ENCODE peak calls at places on chromosome 22, in nine cellular contexts. T, Q, O, Z, E, S, W, G and M are unnamed samples.

GRCh38 chr22:22928666-22929380 is 41.2 kb downstream of the IGLL5 start:
- DNase-seq in T (no peak), W (peak), E (peak), Z (peak), Q (no peak), G (no peak), O (peak), S (peak), M (no peak)

GRCh38 chr22:44341431-44342346 is 28.9 kb upstream of the SHISAL1 start:
- DNase-seq in S (peak), O (no peak), G (no peak), Z (no peak), E (no peak), Q (no peak), T (no peak), W (peak), M (no peak)

GRCh38 chr22:45308624-45309421 is 911 bp upstream of the FAM118A start:
- DNase-seq in S (no peak), Z (no peak), W (no peak), Q (peak), G (no peak), T (no peak), E (peak), O (no peak), M (no peak)

GRCh38 chr22:26542831-26543230 is 30.6 kb upstream of the TFIP11 start:
- DNase-seq in E (peak), O (no peak), Q (no peak), W (no peak), G (no peak), S (no peak), T (no peak), Z (no peak), M (no peak)

GRCh38 chr22:24104307-24105017 is 76.8 kb upstream of the SUSD2 start:
- DNase-seq in W (no peak), O (no peak), T (no peak), Z (no peak), Q (no peak), G (peak), E (no peak), S (no peak), M (no peak)

GRCh38 chr22:41913842-41914534 is 886 bp downstream of the SHISA8 start:
- DNase-seq in W (no peak), Z (no peak), T (no peak), O (no peak), S (no peak), G (no peak), E (no peak), Q (peak), M (no peak)

GRCh38 chr22:23180301-23180892 is at the start of gene BCR:
- DNase-seq in S (peak), T (peak), E (peak), G (peak), O (peak), Q (peak), W (peak), Z (peak), M (peak)

GRCh38 chr22:43053176-43053575 is 36.0 kb downstream of the TTLL1 start:
- DNase-seq in T (peak), G (no peak), S (no peak), Q (peak), W (no peak), Z (no peak), E (no peak), O (no peak), M (no peak)

GRCh38 chr22:35961480-35961902 is 67.1 kb downstream of the RBFOX2 start:
- DNase-seq in S (peak), T (no peak), O (no peak), Q (peak), W (peak), Z (no peak), E (no peak), G (peak), M (no peak)

GRCh38 chr22:49838771-49839717 is 11.4 kb upstream of the BRD1 start:
- DNase-seq in Q (peak), W (no peak), S (no peak), Z (peak), G (no peak), T (no peak), O (no peak), E (no peak), M (no peak)

GRCh38 chr22:27475548-27475897 is 326.0 kb downstream of the MN1 start:
- DNase-seq in Q (no peak), T (no peak), W (no peak), E (no peak), S (no peak), Z (no peak), G (no peak), O (no peak), M (no peak)

GRCh38 chr22:30474683-30475424 is 3.0 kb upstream of the SEC14L3 start:
- DNase-seq in O (no peak), Q (peak), G (no peak), T (no peak), W (no peak), Z (no peak), S (no peak), E (no peak), M (no peak)

GRCh38 chr22:25354456-25354855 is 135.0 kb downstream of the CRYBB2 start:
- DNase-seq in S (no peak), O (no peak), Z (no peak), G (peak), E (no peak), T (no peak), W (no peak), Q (no peak), M (no peak)

GRCh38 chr22:36461665-36462474 is 19.6 kb downstream of the TXN2 start:
- DNase-seq in G (no peak), Q (peak), O (no peak), Z (no peak), S (peak), W (peak), T (no peak), E (no peak), M (peak)

GRCh38 chr22:50678651-50679521 is 6.3 kb downstream of the SHANK3 start:
- DNase-seq in W (no peak), Z (no peak), T (no peak), S (no peak), G (peak), E (no peak), Q (no peak), O (no peak), M (no peak)

GRCh38 chr22:50190182-50190951 is 4.7 kb downstream of the TRABD start:
- DNase-seq in Q (peak), O (peak), S (peak), G (no peak), Z (peak), E (peak), W (peak), T (no peak), M (no peak)

GRCh38 chr22:37061611-37062365 is 10.2 kb downstream of the KCTD17 start:
- DNase-seq in T (no peak), Q (no peak), Z (no peak), G (no peak), S (no peak), E (no peak), O (no peak), W (no peak), M (no peak)

GRCh38 chr22:29310863-29311339 is 4.5 kb downstream of the GAS2L1 start:
- DNase-seq in Z (peak), S (peak), Q (peak), E (no peak), G (peak), O (peak), T (peak), W (peak), M (peak)

GRCh38 chr22:23847991-23848864 is 9.4 kb upstream of the DERL3 start:
- DNase-seq in O (no peak), W (no peak), Z (no peak), T (no peak), S (no peak), G (no peak), E (peak), Q (peak), M (no peak)

GRCh38 chr22:34416321-34416900 is 496.1 kb upstream of the LARGE1 start:
- DNase-seq in O (no peak), G (no peak), W (no peak), T (no peak), S (no peak), Q (peak), Z (no peak), E (no peak), M (no peak)

GRCh38 chr22:49934891-49935557 is 16.6 kb downstream of the CRELD2 start:
- DNase-seq in Q (peak), E (peak), G (peak), S (peak), O (peak), T (no peak), Z (peak), W (peak), M (peak)

GRCh38 chr22:50183141-50183971 is 2.4 kb upstream of the TRABD start:
- DNase-seq in Z (no peak), W (no peak), S (no peak), O (no peak), T (no peak), E (no peak), G (no peak), Q (no peak), M (no peak)

GRCh38 chr22:41146573-41146972 is 54.2 kb downstream of the EP300 start:
- DNase-seq in Q (no peak), W (no peak), E (no peak), O (no peak), Z (no peak), T (no peak), G (no peak), S (peak), M (no peak)

GRCh38 chr22:30511109-30511508 is 5.6 kb upstream of the SEC14L4 start:
- DNase-seq in W (no peak), S (no peak), O (no peak), Q (no peak), Z (no peak), T (no peak), G (no peak), E (no peak), M (no peak)

GRCh38 chr22:37931893-37932389 is 21.5 kb downstream of the C22orf23 start:
- DNase-seq in G (no peak), S (no peak), O (no peak), Z (no peak), W (no peak), T (no peak), E (peak), Q (no peak), M (no peak)

GRCh38 chr22:42696331-42696967 is 24.2 kb downstream of the A4GALT start:
- DNase-seq in G (no peak), T (no peak), E (peak), Z (no peak), W (no peak), Q (no peak), S (no peak), O (no peak), M (no peak)

GRCh38 chr22:23215294-23216204 is 35.2 kb downstream of the BCR start:
- DNase-seq in Q (no peak), G (no peak), E (no peak), Z (no peak), O (no peak), S (peak), W (peak), T (no peak), M (no peak)

GRCh38 chr22:43497956-43498855 is 86.4 kb downstream of the MPPED1 start:
- DNase-seq in W (no peak), E (no peak), G (no peak), Z (no peak), S (no peak), Q (no peak), O (no peak), T (no peak), M (no peak)

GRCh38 chr22:42396621-42397331 is 35.4 kb downstream of the NFAM1 start:
- DNase-seq in Z (peak), T (no peak), W (no peak), Q (peak), O (no peak), G (no peak), S (no peak), E (peak), M (no peak)

GRCh38 chr22:20203142-20204099 is 52.6 kb upstream of the CCDC188 start:
- DNase-seq in G (no peak), S (no peak), E (no peak), W (peak), T (peak), O (peak), Q (peak), Z (no peak), M (no peak)

GRCh38 chr22:19177164-19178064 is 1.1 kb downstream of the SLC25A1 start:
- DNase-seq in T (no peak), Z (peak), O (peak), Q (peak), W (no peak), E (no peak), G (no peak), S (no peak), M (no peak)
- TF ChIP-seq CTCF in T (no peak), Z (no peak), O (no peak), Q (no peak), W (no peak), E (no peak), G (no peak), S (no peak), M (no peak)

GRCh38 chr22:38940985-38941384 is 16.4 kb upstream of the APOBEC3A start:
- DNase-seq in E (no peak), G (no peak), Z (no peak), S (no peak), T (no peak), Q (no peak), W (no peak), O (no peak), M (no peak)
- TF ChIP-seq CTCF in E (no peak), G (no peak), Z (no peak), S (no peak), T (no peak), Q (no peak), W (no peak), O (no peak), M (no peak)

GRCh38 chr22:48517039-48518030 is 1310.3 kb downstream of the BRD1 start:
- DNase-seq in T (peak), Z (no peak), G (peak), E (no peak), Q (no peak), W (no peak), S (no peak), O (no peak), M (no peak)
- TF ChIP-seq CTCF in T (no peak), Z (no peak), G (peak), E (no peak), Q (no peak), W (peak), S (no peak), O (no peak), M (no peak)

DNA sequence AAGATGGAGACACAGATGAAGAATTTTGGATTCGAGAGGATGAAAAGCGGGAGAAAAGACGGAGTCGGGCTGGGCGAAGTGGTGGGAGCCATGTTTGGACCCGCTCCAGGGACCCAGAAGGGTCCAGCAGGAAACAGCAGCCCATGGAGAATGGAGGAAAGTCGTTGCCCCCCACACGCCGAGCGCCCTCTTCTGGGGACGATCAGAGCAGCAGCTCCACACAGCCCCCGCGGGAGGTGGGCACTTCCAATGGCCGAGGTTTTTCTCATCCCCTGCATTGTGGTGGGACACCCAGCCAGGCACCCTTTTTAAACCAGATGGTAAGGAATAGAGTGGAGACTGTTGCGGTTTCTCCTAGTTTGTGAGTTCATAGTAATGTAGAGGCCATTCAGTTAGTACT is 22.8 kb upstream of the SLC25A18 start:
- DNase-seq in T (no peak), O (peak), E (no peak), W (no peak), G (no peak), Z (no peak), S (no peak), Q (peak), M (no peak)
- TF ChIP-seq CTCF in T (no peak), O (peak), E (peak), W (no peak), G (no peak), Z (no peak), S (no peak), Q (peak), M (no peak)

DNA sequence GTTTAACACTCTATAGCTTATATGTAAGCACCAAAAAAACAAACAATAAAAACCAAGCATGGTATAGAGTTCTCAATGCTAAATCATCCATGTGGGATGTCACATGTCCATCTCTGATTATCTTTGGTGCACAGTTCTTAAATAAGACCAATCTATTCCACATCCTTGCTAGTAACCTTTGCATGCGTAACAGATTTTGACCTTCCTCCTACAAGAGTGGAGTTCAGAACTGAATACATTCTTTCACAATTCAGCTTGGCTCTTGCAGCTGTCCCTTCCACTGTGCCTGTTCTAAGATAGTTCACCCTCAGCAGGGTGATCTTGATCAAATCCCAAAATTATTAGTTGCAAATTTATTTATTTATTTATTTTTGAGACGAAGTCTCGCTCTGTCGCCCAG is 21.1 kb downstream of the PRR14L start:
- DNase-seq in E (no peak), T (no peak), O (no peak), Q (no peak), S (no peak), Z (no peak), W (no peak), G (no peak), M (no peak)
- TF ChIP-seq CTCF in E (no peak), T (no peak), O (no peak), Q (no peak), S (no peak), Z (no peak), W (no peak), G (no peak), M (no peak)